ENCODE peak calls at places on chromosomes 6 and 20, in eight cellular contexts. R, J, A, F, M, K, I and W are unnamed samples. For H3K4me1, the result is how much of the 10 kb centered on the place peaks cover.

GRCh38 chr6:106107043-106107613 is 21.0 kb downstream of the PRDM1 start:
- DNase-seq in R (no peak), J (no peak), A (no peak), F (no peak), M (no peak), K (no peak), I (no peak), W (no peak)

GRCh38 chr6:13522639-13523038 is 35.2 kb upstream of the GFOD1 start:
- DNase-seq in R (no peak), J (no peak), A (no peak), F (no peak), M (no peak), K (no peak), I (no peak), W (no peak)

GRCh38 chr6:43606019-43606418 is 23.0 kb downstream of the GTPBP2 start:
- DNase-seq in R (no peak), J (no peak), A (no peak), F (no peak), M (no peak), K (no peak), I (no peak), W (no peak)

GRCh38 chr6:25603251-25603650 is 48.8 kb upstream of the SCGN start:
- DNase-seq in R (no peak), J (no peak), A (no peak), F (no peak), M (no peak), K (no peak), I (no peak), W (no peak)

GRCh38 chr6:217048-217659 is 75.1 kb upstream of the DUSP22 start:
- DNase-seq in R (peak), J (peak), A (no peak), F (no peak), M (no peak), K (peak), I (peak), W (no peak)

GRCh38 chr6:14822689-14823088 is 423.2 kb upstream of the JARID2 start:
- DNase-seq in R (no peak), J (no peak), A (no peak), F (no peak), M (no peak), K (no peak), I (no peak), W (no peak)

GRCh38 chr6:113596907-113597583 is 260.1 kb upstream of the MARCKS start:
- DNase-seq in R (no peak), J (no peak), A (no peak), F (no peak), M (no peak), K (no peak), I (no peak), W (no peak)

GRCh38 chr20:63495771-63496403 is 3.0 kb downstream of the EEF1A2 start:
- DNase-seq in R (peak), J (peak), A (peak), F (peak), M (peak), K (peak), I (peak), W (peak)

GRCh38 chr6:48736486-48737206 is 625.6 kb upstream of the PTCHD4 start:
- DNase-seq in R (no peak), J (no peak), A (no peak), F (no peak), M (no peak), K (no peak), I (no peak), W (no peak)

GRCh38 chr20:17835941-17836861 is 132.4 kb downstream of the SNX5 start:
- DNase-seq in R (peak), J (peak), A (peak), F (peak), M (no peak), K (no peak), I (no peak), W (no peak)

GRCh38 chr6:71486466-71486865 is 197.9 kb downstream of the OGFRL1 start:
- DNase-seq in R (no peak), J (no peak), A (no peak), F (no peak), M (no peak), K (no peak), I (no peak), W (no peak)

GRCh38 chr6:107361568-107362270 is 97.6 kb downstream of the PDSS2 start:
- DNase-seq in R (no peak), J (no peak), A (no peak), F (no peak), M (no peak), K (peak), I (no peak), W (no peak)

GRCh38 chr6:149896491-149896890 is 1.4 kb downstream of the RAET1E start:
- DNase-seq in R (no peak), J (no peak), A (no peak), F (no peak), M (no peak), K (no peak), I (no peak), W (no peak)

GRCh38 chr6:43770417-43771209 is 602 bp downstream of the VEGFA start:
- DNase-seq in R (peak), J (peak), A (peak), F (peak), M (no peak), K (peak), I (peak), W (no peak)

GRCh38 chr6:42629845-42630244 is 66.0 kb downstream of the UBR2 start:
- DNase-seq in R (no peak), J (no peak), A (no peak), F (no peak), M (no peak), K (no peak), I (peak), W (no peak)

GRCh38 chr6:147201885-147202515 is 2.2 kb upstream of the STXBP5 start:
- DNase-seq in R (peak), J (no peak), A (no peak), F (no peak), M (no peak), K (peak), I (no peak), W (no peak)

GRCh38 chr6:169965657-169966311 is 214.4 kb downstream of the ERMARD start:
- DNase-seq in R (no peak), J (no peak), A (peak), F (peak), M (no peak), K (no peak), I (no peak), W (no peak)

GRCh38 chr20:48823476-48823875 is 4.3 kb downstream of the PREX1 start:
- DNase-seq in R (no peak), J (no peak), A (peak), F (no peak), M (no peak), K (no peak), I (no peak), W (no peak)

GRCh38 chr20:5426026-5426425 is 109.3 kb upstream of the PROKR2 start:
- DNase-seq in R (no peak), J (no peak), A (no peak), F (no peak), M (no peak), K (no peak), I (no peak), W (no peak)

GRCh38 chr6:75481936-75482593 is 11.5 kb downstream of the FILIP1 start:
- DNase-seq in R (no peak), J (no peak), A (no peak), F (no peak), M (no peak), K (no peak), I (no peak), W (no peak)

GRCh38 chr20:47713941-47714450 is 71.3 kb downstream of the SULF2 start:
- DNase-seq in R (no peak), J (no peak), A (peak), F (no peak), M (no peak), K (peak), I (no peak), W (no peak)

GRCh38 chr20:2871111-2871465 is 2.2 kb upstream of the PTPRA start:
- DNase-seq in R (no peak), J (no peak), A (no peak), F (peak), M (no peak), K (no peak), I (no peak), W (no peak)

GRCh38 chr6:149963462-149964242 is at the start of gene ULBP1:
- DNase-seq in R (peak), J (peak), A (peak), F (peak), M (peak), K (no peak), I (peak), W (peak)

GRCh38 chr6:15429146-15430110 is 183.6 kb downstream of the JARID2 start:
- DNase-seq in R (no peak), J (no peak), A (no peak), F (no peak), M (no peak), K (peak), I (peak), W (no peak)

GRCh38 chr6:107293421-107293820 is 165.9 kb downstream of the PDSS2 start:
- DNase-seq in R (no peak), J (no peak), A (no peak), F (no peak), M (no peak), K (no peak), I (no peak), W (no peak)

GRCh38 chr20:41037172-41037571 is 8.6 kb downstream of the TOP1 start:
- DNase-seq in R (no peak), J (no peak), A (no peak), F (no peak), M (no peak), K (no peak), I (no peak), W (no peak)

GRCh38 chr20:20000223-20000968 is 16.8 kb upstream of the NAA20 start:
- DNase-seq in R (no peak), J (no peak), A (no peak), F (no peak), M (no peak), K (no peak), I (no peak), W (no peak)

GRCh38 chr6:111441678-111442243 is 41.3 kb downstream of the REV3L start:
- DNase-seq in R (no peak), J (no peak), A (no peak), F (no peak), M (no peak), K (no peak), I (no peak), W (no peak)
- H3K4me1 ChIP-seq in R (under half), J (under half), A (under half), F (under half), M (under half), K (under half), I (under half), W (under half)

GRCh38 chr6:54899442-54899841 is 52.9 kb downstream of the FAM83B start:
- DNase-seq in R (no peak), J (no peak), A (no peak), F (no peak), M (no peak), K (no peak), I (no peak), W (no peak)
- H3K27ac ChIP-seq in R (no peak), J (no peak), A (no peak), F (no peak), M (no peak), K (no peak), I (no peak), W (no peak)

GRCh38 chr6:116029535-116029934 is 31.2 kb downstream of the FRK start:
- DNase-seq in R (no peak), J (no peak), A (no peak), F (no peak), M (no peak), K (no peak), I (no peak), W (no peak)
- H3K4me1 ChIP-seq in R (under half), J (under half), A (under half), F (under half), M (under half), K (under half), I (under half), W (under half)

GRCh38 chr6:84489598-84489997 is 262.2 kb upstream of the CEP162 start:
- DNase-seq in R (no peak), J (no peak), A (no peak), F (no peak), M (no peak), K (no peak), I (no peak), W (no peak)
- H3K27ac ChIP-seq in R (no peak), J (no peak), A (no peak), F (no peak), M (no peak), K (no peak), I (no peak), W (no peak)

GRCh38 chr6:52519618-52520017 is 57.2 kb downstream of the TRAM2 start:
- DNase-seq in R (no peak), J (no peak), A (no peak), F (no peak), M (no peak), K (no peak), I (no peak), W (no peak)
- H3K4me1 ChIP-seq in R (under half), J (under half), A (under half), F (half or more), M (under half), K (half or more), I (under half), W (under half)

GRCh38 chr6:1871936-1872335 is 262.2 kb downstream of the FOXC1 start:
- DNase-seq in R (no peak), J (peak), A (no peak), F (no peak), M (no peak), K (no peak), I (no peak), W (no peak)
- H3K27ac ChIP-seq in R (no peak), J (no peak), A (peak), F (no peak), M (no peak), K (no peak), I (no peak), W (no peak)

GRCh38 chr6:37106554-37106953 is 63.4 kb upstream of the PIM1 start:
- DNase-seq in R (no peak), J (no peak), A (no peak), F (no peak), M (no peak), K (no peak), I (no peak), W (no peak)

GRCh38 chr6:37111156-37111461 is 58.8 kb upstream of the PIM1 start:
- DNase-seq in R (no peak), J (no peak), A (no peak), F (no peak), M (no peak), K (no peak), I (no peak), W (no peak)

GRCh38 chr6:37106982-37107453 is 62.9 kb upstream of the PIM1 start:
- DNase-seq in R (no peak), J (no peak), A (no peak), F (no peak), M (no peak), K (peak), I (peak), W (no peak)

GRCh38 chr6:37110455-37111155 is 59.3 kb upstream of the PIM1 start:
- DNase-seq in R (no peak), J (no peak), A (no peak), F (no peak), M (no peak), K (peak), I (no peak), W (no peak)

DNA sequence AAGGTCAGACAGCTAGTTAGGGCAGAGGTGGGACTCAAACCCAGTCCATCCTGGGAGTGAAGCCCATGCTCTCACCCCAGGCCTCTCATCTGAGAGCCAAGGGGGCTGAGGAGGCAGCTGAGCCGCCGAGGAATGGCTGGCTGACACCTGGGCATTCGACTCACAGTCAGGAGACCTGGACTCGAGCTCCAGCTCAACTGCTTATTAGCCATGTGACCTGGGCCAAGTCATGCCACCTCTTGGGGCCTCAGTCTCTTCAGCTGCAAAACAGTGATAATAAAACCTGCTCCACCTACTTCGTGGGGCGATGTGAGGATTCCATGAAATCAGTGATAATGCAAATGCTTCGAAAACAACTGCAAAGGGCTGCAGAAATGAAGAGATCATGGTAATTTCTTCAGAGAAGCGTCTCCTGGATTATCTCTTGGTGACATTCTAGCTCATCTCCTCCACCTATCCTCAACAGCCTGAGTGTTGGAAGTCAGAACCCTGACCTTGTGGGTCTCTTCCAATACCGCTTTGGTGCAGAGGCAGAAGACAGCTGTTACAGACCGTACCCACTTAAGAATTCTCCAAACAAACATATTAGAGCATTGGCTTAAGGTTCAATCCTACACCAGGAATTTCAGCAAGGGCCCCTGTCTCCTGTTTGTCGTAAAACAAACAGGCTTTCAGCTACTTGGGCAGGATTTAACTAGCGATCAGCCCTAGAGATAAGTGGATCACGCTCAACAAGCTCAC is 60.1 kb upstream of the PIM1 start:
- DNase-seq in R (no peak), J (no peak), A (no peak), F (no peak), M (no peak), K (peak), I (peak), W (no peak)
- H3K4me1 ChIP-seq in R (under half), J (under half), A (under half), F (under half), M (under half), K (half or more), I (under half), W (under half)